ENCODE peak calls at places on chromosomes 6 and 20, in eight cellular contexts. L is GM20000; D is COR-L47; V is stimulated activated CD8-positive, alpha-beta memory T cell treated with anti-CD3 and anti-CD28 coated beads, Interleukin-15, amount 100 ng/mL, for 24 hours; K is ascending aorta; M is T-helper 2 cell; U is body of pancreas; X is activated CD8-positive, alpha-beta T cell treated with anti-CD3 and anti-CD28 coated beads, Interleukin-2, amount 10 ng/mL, durations not matched to agents 7 days and 5 days. E is an unnamed sample.

GRCh38 chr6:17705778-17706579 is 746 bp downstream of the NUP153 start:
- DNase-seq in V (peak; percentile 65), D (peak; percentile 65), K (no peak), X (peak; percentile 91), L (peak; percentile 87), M (peak; percentile 90), U (peak; percentile 66), E (peak; percentile 82)

GRCh38 chr6:80183019-80183418 is 76.5 kb downstream of the BCKDHB start:
- DNase-seq in U (no peak), X (no peak), L (no peak), M (no peak), V (no peak), K (no peak), D (no peak), E (no peak)

GRCh38 chr6:87808005-87808757 is 106.1 kb upstream of the AKIRIN2 start:
- DNase-seq in U (no peak), D (no peak), X (no peak), M (no peak), L (no peak), V (no peak), K (no peak), E (no peak)

GRCh38 chr6:125030969-125031368 is 68.7 kb downstream of the RNF217 start:
- DNase-seq in K (no peak), U (no peak), D (no peak), M (no peak), X (no peak), V (no peak), L (no peak), E (no peak)

GRCh38 chr20:9458075-9458818 is 56.1 kb upstream of the LAMP5 start:
- DNase-seq in V (no peak), K (no peak), M (no peak), X (no peak), L (no peak), U (peak; percentile 27), D (no peak), E (no peak)

GRCh38 chr6:3139090-3139903 is 18.0 kb downstream of the TUBB2A start:
- DNase-seq in U (peak; percentile 91), V (no peak), L (peak; percentile 55), K (peak; percentile 42), X (no peak), M (no peak), D (peak; percentile 64), E (no peak)

GRCh38 chr6:31057426-31058003 is 47.2 kb downstream of the MUC22 start:
- DNase-seq in V (no peak), L (no peak), X (no peak), D (no peak), K (no peak), U (no peak), M (no peak), E (no peak)

GRCh38 chr6:14727494-14728395 is 518.1 kb upstream of the JARID2 start:
- DNase-seq in M (no peak), K (no peak), U (peak; percentile 60), L (no peak), V (no peak), D (no peak), X (no peak), E (no peak)

GRCh38 chr6:29958916-29959315 is 16.6 kb downstream of the HLA-A start:
- DNase-seq in X (no peak), K (no peak), U (no peak), M (no peak), V (no peak), L (no peak), D (no peak), E (no peak)

GRCh38 chr20:54668271-54669053 is 193.1 kb downstream of the DOK5 start:
- DNase-seq in D (no peak), V (no peak), L (peak; percentile 36), U (peak; percentile 31), K (no peak), M (no peak), X (peak; percentile 36), E (no peak)

GRCh38 chr6:81785340-81785739 is 32.9 kb upstream of the TENT5A start:
- DNase-seq in M (no peak), X (no peak), V (no peak), L (no peak), U (no peak), K (no peak), D (no peak), E (no peak)

GRCh38 chr6:37807656-37808055 is 11.9 kb upstream of the ZFAND3 start:
- DNase-seq in M (no peak), L (no peak), K (no peak), X (no peak), V (no peak), U (peak; percentile 26), D (no peak), E (no peak)

GRCh38 chr20:46573234-46573633 is 22.8 kb upstream of the OCSTAMP start:
- DNase-seq in X (no peak), D (no peak), V (no peak), M (no peak), K (no peak), L (no peak), U (no peak), E (no peak)

GRCh38 chr6:112827793-112828192 is 480.7 kb downstream of the RFPL4B start:
- DNase-seq in D (no peak), K (no peak), M (no peak), L (peak; percentile 41), V (no peak), X (no peak), U (peak; percentile 41), E (no peak)

GRCh38 chr6:92052513-92052912 is 1366.8 kb downstream of the EPHA7 start:
- DNase-seq in M (no peak), K (no peak), X (no peak), U (no peak), V (no peak), L (no peak), D (no peak), E (no peak)

GRCh38 chr6:168404560-168404959 is 36.4 kb upstream of the SMOC2 start:
- DNase-seq in K (no peak), M (no peak), L (no peak), V (no peak), U (no peak), D (no peak), X (no peak), E (no peak)

GRCh38 chr20:53657732-53658131 is 64.1 kb upstream of the ZNF217 start:
- DNase-seq in M (no peak), D (no peak), K (no peak), X (no peak), V (no peak), L (no peak), U (no peak), E (no peak)

E was measured in activated T-helper 9 cell treated with anti-CD3 and anti-CD28 coated beads, Interleukin-2, amount 50 U/mL, for 16 hours.